ENCODE peak calls at places on chromosomes 4 and X, in eight cellular contexts. One of them, this sample, is unnamed.

GRCh38 chr4:174154455-174154854 is 129.0 kb downstream of the FBXO8 start:
- DNase-seq in heart right ventricle: no peak
- DNase-seq in OCI-LY7: no peak
- DNase-seq in dorsolateral prefrontal cortex: no peak
- DNase-seq in ascending aorta: no peak
- DNase-seq in aorta: no peak
- DNase-seq in HFF-Myc: no peak
- DNase-seq in pancreas: no peak
- DNase-seq in this sample: peak; percentile 80

GRCh38 chr4:121370729-121371325 is 10.0 kb downstream of the QRFPR start:
- DNase-seq in heart right ventricle: no peak
- DNase-seq in OCI-LY7: peak; percentile 27
- DNase-seq in dorsolateral prefrontal cortex: no peak
- DNase-seq in ascending aorta: no peak
- DNase-seq in aorta: no peak
- DNase-seq in HFF-Myc: no peak
- DNase-seq in pancreas: no peak
- DNase-seq in this sample: peak; percentile 66

GRCh38 chr4:105022811-105023667 is 123.6 kb upstream of the TET2 start:
- DNase-seq in heart right ventricle: no peak
- DNase-seq in OCI-LY7: no peak
- DNase-seq in dorsolateral prefrontal cortex: no peak
- DNase-seq in ascending aorta: no peak
- DNase-seq in aorta: no peak
- DNase-seq in HFF-Myc: no peak
- DNase-seq in pancreas: no peak
- DNase-seq in this sample: peak; percentile 69

GRCh38 chrX:104330966-104331365 is 76.2 kb upstream of the ESX1 start:
- DNase-seq in heart right ventricle: no peak
- DNase-seq in OCI-LY7: no peak
- DNase-seq in dorsolateral prefrontal cortex: no peak
- DNase-seq in ascending aorta: no peak
- DNase-seq in aorta: no peak
- DNase-seq in HFF-Myc: no peak
- DNase-seq in pancreas: no peak
- DNase-seq in this sample: peak; percentile 20

GRCh38 chrX:107659768-107660167 is 31.5 kb downstream of the PRPS1 start:
- DNase-seq in heart right ventricle: no peak
- DNase-seq in OCI-LY7: peak; percentile 48
- DNase-seq in dorsolateral prefrontal cortex: no peak
- DNase-seq in ascending aorta: no peak
- DNase-seq in aorta: no peak
- DNase-seq in HFF-Myc: no peak
- DNase-seq in pancreas: no peak
- DNase-seq in this sample: peak; percentile 76

GRCh38 chr4:19455850-19456602 is 795.7 kb upstream of the SLIT2 start:
- DNase-seq in heart right ventricle: no peak
- DNase-seq in OCI-LY7: no peak
- DNase-seq in dorsolateral prefrontal cortex: no peak
- DNase-seq in ascending aorta: no peak
- DNase-seq in aorta: no peak
- DNase-seq in HFF-Myc: no peak
- DNase-seq in pancreas: no peak
- DNase-seq in this sample: no peak

GRCh38 chr4:93444860-93445259 is 383.7 kb upstream of the ATOH1 start:
- DNase-seq in heart right ventricle: no peak
- DNase-seq in OCI-LY7: no peak
- DNase-seq in dorsolateral prefrontal cortex: no peak
- DNase-seq in ascending aorta: no peak
- DNase-seq in aorta: no peak
- DNase-seq in HFF-Myc: no peak
- DNase-seq in pancreas: no peak
- DNase-seq in this sample: no peak

GRCh38 chr4:85837334-85837733 is 362.4 kb downstream of the ARHGAP24 start:
- DNase-seq in heart right ventricle: no peak
- DNase-seq in OCI-LY7: no peak
- DNase-seq in dorsolateral prefrontal cortex: no peak
- DNase-seq in ascending aorta: no peak
- DNase-seq in aorta: no peak
- DNase-seq in HFF-Myc: no peak
- DNase-seq in pancreas: no peak
- DNase-seq in this sample: no peak

GRCh38 chr4:67558493-67558892 is at the start of gene STAP1:
- DNase-seq in heart right ventricle: no peak
- DNase-seq in OCI-LY7: peak; percentile 92
- DNase-seq in dorsolateral prefrontal cortex: no peak
- DNase-seq in ascending aorta: no peak
- DNase-seq in aorta: no peak
- DNase-seq in HFF-Myc: no peak
- DNase-seq in pancreas: no peak
- DNase-seq in this sample: no peak

GRCh38 chrX:72158773-72159172 is 22.8 kb upstream of the PIN4 start:
- DNase-seq in heart right ventricle: no peak
- DNase-seq in OCI-LY7: no peak
- DNase-seq in dorsolateral prefrontal cortex: no peak
- DNase-seq in ascending aorta: no peak
- DNase-seq in aorta: no peak
- DNase-seq in HFF-Myc: no peak
- DNase-seq in pancreas: no peak
- DNase-seq in this sample: no peak

GRCh38 chr4:77145806-77146425 is 11.1 kb upstream of the CCNG2 start:
- DNase-seq in heart right ventricle: no peak
- DNase-seq in OCI-LY7: peak; percentile 45
- DNase-seq in dorsolateral prefrontal cortex: no peak
- DNase-seq in ascending aorta: no peak
- DNase-seq in aorta: no peak
- DNase-seq in HFF-Myc: no peak
- DNase-seq in pancreas: no peak
- DNase-seq in this sample: no peak

DNA sequence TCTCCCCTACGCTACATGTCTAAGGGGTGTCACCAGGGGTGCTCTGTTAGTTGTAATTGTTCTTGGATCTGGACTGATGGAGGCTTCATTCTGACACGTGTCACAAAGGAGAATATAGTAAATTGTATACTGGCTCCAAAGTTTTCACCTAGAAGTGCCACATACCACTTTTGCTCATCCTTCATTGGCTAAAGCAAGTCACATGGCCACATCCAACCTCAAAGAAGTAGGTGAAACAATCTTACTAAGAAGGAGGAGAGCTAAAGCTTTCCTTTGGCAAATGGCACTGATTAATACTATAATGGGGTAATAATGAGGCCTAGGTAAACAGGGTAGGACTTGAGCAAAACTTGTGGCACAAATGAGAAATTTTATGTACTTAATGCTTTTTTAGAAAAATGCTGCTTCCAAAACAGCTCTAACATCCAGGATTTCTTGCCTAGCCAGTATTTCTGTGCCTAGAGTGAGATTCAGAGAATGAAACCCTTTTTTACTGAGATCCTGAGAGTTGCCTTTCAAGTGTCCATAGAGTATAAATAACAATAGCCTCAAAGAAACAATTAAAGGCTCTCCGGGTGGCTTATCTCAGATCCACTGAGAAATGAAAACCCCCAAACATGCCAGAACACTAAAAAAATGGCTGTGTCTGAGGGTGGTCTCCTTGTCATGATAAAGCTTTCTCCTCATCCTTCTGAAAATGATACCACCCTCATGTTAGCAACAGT is 34.7 kb downstream of the NHS start:
- DNase-seq in heart right ventricle: no peak
- DNase-seq in OCI-LY7: no peak
- DNase-seq in dorsolateral prefrontal cortex: no peak
- DNase-seq in ascending aorta: no peak
- DNase-seq in aorta: no peak
- DNase-seq in HFF-Myc: no peak
- DNase-seq in pancreas: no peak
- DNase-seq in this sample: no peak
- H3K4me3 ChIP-seq in heart right ventricle: no peak overlapping the region
- H3K4me3 ChIP-seq in OCI-LY7: no peak overlapping the region
- H3K4me3 ChIP-seq in dorsolateral prefrontal cortex: no peak overlapping the region
- H3K4me3 ChIP-seq in ascending aorta: no peak overlapping the region
- H3K4me3 ChIP-seq in aorta: no peak overlapping the region
- H3K4me3 ChIP-seq in HFF-Myc: no peak overlapping the region
- H3K4me3 ChIP-seq in pancreas: no peak overlapping the region
- H3K4me3 ChIP-seq in this sample: no peak overlapping the region

GRCh38 chrX:12965390-12965940 is 9.4 kb upstream of the TMSB4X start:
- DNase-seq in heart right ventricle: no peak
- DNase-seq in OCI-LY7: no peak
- DNase-seq in dorsolateral prefrontal cortex: no peak
- DNase-seq in ascending aorta: peak; percentile 3
- DNase-seq in aorta: no peak
- DNase-seq in HFF-Myc: no peak
- DNase-seq in pancreas: no peak
- DNase-seq in this sample: no peak

GRCh38 chrX:12958059-12958458 is 16.9 kb upstream of the TMSB4X start:
- DNase-seq in heart right ventricle: no peak
- DNase-seq in OCI-LY7: no peak
- DNase-seq in dorsolateral prefrontal cortex: no peak
- DNase-seq in ascending aorta: peak; percentile 11
- DNase-seq in aorta: no peak
- DNase-seq in HFF-Myc: no peak
- DNase-seq in pancreas: no peak
- DNase-seq in this sample: no peak

GRCh38 chrX:12958461-12958860 is 16.4 kb upstream of the TMSB4X start:
- DNase-seq in heart right ventricle: no peak
- DNase-seq in OCI-LY7: peak; percentile 61
- DNase-seq in dorsolateral prefrontal cortex: no peak
- DNase-seq in ascending aorta: peak; percentile 15
- DNase-seq in aorta: no peak
- DNase-seq in HFF-Myc: no peak
- DNase-seq in pancreas: no peak
- DNase-seq in this sample: no peak

GRCh38 chrX:12961191-12961718 is 13.7 kb upstream of the TMSB4X start:
- DNase-seq in heart right ventricle: no peak
- DNase-seq in OCI-LY7: no peak
- DNase-seq in dorsolateral prefrontal cortex: no peak
- DNase-seq in ascending aorta: no peak
- DNase-seq in aorta: no peak
- DNase-seq in HFF-Myc: no peak
- DNase-seq in pancreas: no peak
- DNase-seq in this sample: peak; percentile 21

DNA sequence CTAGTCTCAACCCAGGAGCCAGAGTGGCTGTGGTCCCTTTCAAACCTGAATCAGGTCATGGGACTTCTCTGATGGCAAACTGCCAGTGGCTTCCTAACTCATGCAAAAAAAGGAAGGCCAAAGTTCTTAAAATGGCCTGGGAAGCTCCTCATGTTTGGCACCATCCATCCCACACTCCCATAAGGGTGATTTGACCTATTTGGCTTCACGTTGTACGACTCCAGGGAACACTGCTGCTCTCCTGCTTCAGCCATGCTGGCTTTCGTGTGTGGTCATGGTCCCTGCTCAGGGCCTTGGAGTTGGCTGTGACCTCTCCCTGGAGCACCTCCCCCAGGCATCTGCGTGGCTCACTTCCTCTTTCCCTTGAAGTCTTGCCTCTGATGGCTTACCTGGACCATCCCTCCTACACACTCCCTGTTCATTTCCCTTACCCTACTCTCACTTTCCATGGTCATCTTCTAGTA is 12.8 kb upstream of the TMSB4X start:
- DNase-seq in heart right ventricle: no peak
- DNase-seq in OCI-LY7: no peak
- DNase-seq in dorsolateral prefrontal cortex: no peak
- DNase-seq in ascending aorta: no peak
- DNase-seq in aorta: no peak
- DNase-seq in HFF-Myc: no peak
- DNase-seq in pancreas: no peak
- DNase-seq in this sample: no peak
- H3K4me3 ChIP-seq in heart right ventricle: no peak overlapping the region
- H3K4me3 ChIP-seq in OCI-LY7: no peak overlapping the region
- H3K4me3 ChIP-seq in dorsolateral prefrontal cortex: no peak overlapping the region
- H3K4me3 ChIP-seq in ascending aorta: no peak overlapping the region
- H3K4me3 ChIP-seq in aorta: no peak overlapping the region
- H3K4me3 ChIP-seq in HFF-Myc: no peak overlapping the region
- H3K4me3 ChIP-seq in pancreas: no peak overlapping the region
- H3K4me3 ChIP-seq in this sample: no peak overlapping the region

GRCh38 chr4:118850813-118851173 is 14.9 kb upstream of the SEC24D start:
- DNase-seq in heart right ventricle: no peak
- DNase-seq in OCI-LY7: no peak
- DNase-seq in dorsolateral prefrontal cortex: no peak
- DNase-seq in ascending aorta: no peak
- DNase-seq in aorta: no peak
- DNase-seq in HFF-Myc: no peak
- DNase-seq in pancreas: no peak
- DNase-seq in this sample: no peak
- H3K4me3 ChIP-seq in heart right ventricle: peak overlapping the region; percentile 40
- H3K4me3 ChIP-seq in OCI-LY7: peak overlapping the region; percentile 63
- H3K4me3 ChIP-seq in dorsolateral prefrontal cortex: peak overlapping the region; percentile 44
- H3K4me3 ChIP-seq in ascending aorta: peak overlapping the region; percentile 55
- H3K4me3 ChIP-seq in aorta: peak overlapping the region; percentile 64
- H3K4me3 ChIP-seq in HFF-Myc: peak overlapping the region; percentile 11
- H3K4me3 ChIP-seq in pancreas: no peak overlapping the region
- H3K4me3 ChIP-seq in this sample: peak overlapping the region; percentile 54

GRCh38 chrX:10173331-10173900 is 16.6 kb downstream of the CLCN4 start:
- DNase-seq in heart right ventricle: no peak
- DNase-seq in OCI-LY7: no peak
- DNase-seq in dorsolateral prefrontal cortex: no peak
- DNase-seq in ascending aorta: no peak
- DNase-seq in aorta: no peak
- DNase-seq in HFF-Myc: peak; percentile 47
- DNase-seq in pancreas: no peak
- DNase-seq in this sample: peak; percentile 64

GRCh38 chrX:10175317-10175871 is 18.6 kb downstream of the CLCN4 start:
- DNase-seq in heart right ventricle: no peak
- DNase-seq in OCI-LY7: no peak
- DNase-seq in dorsolateral prefrontal cortex: no peak
- DNase-seq in ascending aorta: no peak
- DNase-seq in aorta: no peak
- DNase-seq in HFF-Myc: no peak
- DNase-seq in pancreas: no peak
- DNase-seq in this sample: peak; percentile 62

GRCh38 chrX:10172867-10173266 is 16.1 kb downstream of the CLCN4 start:
- DNase-seq in heart right ventricle: no peak
- DNase-seq in OCI-LY7: no peak
- DNase-seq in dorsolateral prefrontal cortex: no peak
- DNase-seq in ascending aorta: no peak
- DNase-seq in aorta: no peak
- DNase-seq in HFF-Myc: no peak
- DNase-seq in pancreas: no peak
- DNase-seq in this sample: no peak

GRCh38 chrX:10174810-10175209 is 18.0 kb downstream of the CLCN4 start:
- DNase-seq in heart right ventricle: no peak
- DNase-seq in OCI-LY7: no peak
- DNase-seq in dorsolateral prefrontal cortex: no peak
- DNase-seq in ascending aorta: no peak
- DNase-seq in aorta: no peak
- DNase-seq in HFF-Myc: no peak
- DNase-seq in pancreas: no peak
- DNase-seq in this sample: no peak

GRCh38 chrX:10174051-10174450 is 17.3 kb downstream of the CLCN4 start:
- DNase-seq in heart right ventricle: no peak
- DNase-seq in OCI-LY7: no peak
- DNase-seq in dorsolateral prefrontal cortex: no peak
- DNase-seq in ascending aorta: no peak
- DNase-seq in aorta: no peak
- DNase-seq in HFF-Myc: no peak
- DNase-seq in pancreas: no peak
- DNase-seq in this sample: no peak
- H3K4me3 ChIP-seq in heart right ventricle: no peak overlapping the region
- H3K4me3 ChIP-seq in OCI-LY7: no peak overlapping the region
- H3K4me3 ChIP-seq in dorsolateral prefrontal cortex: no peak overlapping the region
- H3K4me3 ChIP-seq in ascending aorta: no peak overlapping the region
- H3K4me3 ChIP-seq in aorta: no peak overlapping the region
- H3K4me3 ChIP-seq in HFF-Myc: no peak overlapping the region
- H3K4me3 ChIP-seq in pancreas: no peak overlapping the region
- H3K4me3 ChIP-seq in this sample: no peak overlapping the region